ENCODE peak calls at places on chromosomes 13 and 19, in seven cellular contexts. One of them, this sample, is unnamed. For H3K36me3, the result is how much of the 10 kb centered on the place peaks cover.

GRCh38 chr19:36136975-36137686 is 2.7 kb upstream of the CAPNS1 start:
- DNase-seq in CD8-positive, alpha-beta T cell: no peak
- DNase-seq in MM.1S: peak
- DNase-seq in endothelial cell of umbilical vein: peak
- DNase-seq in CD4-positive, CD25-positive, alpha-beta regulatory T cell: peak
- DNase-seq in bronchial epithelial cell: peak
- DNase-seq in tibial nerve: no peak
- DNase-seq in this sample: peak

GRCh38 chr19:13959962-13960862 is 7.9 kb downstream of the DCAF15 start:
- DNase-seq in tibial nerve: no peak
- DNase-seq in MM.1S: no peak
- DNase-seq in CD4-positive, CD25-positive, alpha-beta regulatory T cell: no peak
- DNase-seq in endothelial cell of umbilical vein: no peak
- DNase-seq in CD8-positive, alpha-beta T cell: no peak
- DNase-seq in bronchial epithelial cell: no peak
- DNase-seq in this sample: no peak

GRCh38 chr19:47275866-47276461 is 1.3 kb downstream of the INAFM1 start:
- DNase-seq in MM.1S: no peak
- DNase-seq in bronchial epithelial cell: no peak
- DNase-seq in CD8-positive, alpha-beta T cell: no peak
- DNase-seq in endothelial cell of umbilical vein: no peak
- DNase-seq in CD4-positive, CD25-positive, alpha-beta regulatory T cell: no peak
- DNase-seq in tibial nerve: no peak
- DNase-seq in this sample: peak

GRCh38 chr13:100363351-100363750 is 225.2 kb downstream of the GGACT start:
- DNase-seq in CD4-positive, CD25-positive, alpha-beta regulatory T cell: no peak
- DNase-seq in endothelial cell of umbilical vein: peak
- DNase-seq in MM.1S: no peak
- DNase-seq in bronchial epithelial cell: no peak
- DNase-seq in CD8-positive, alpha-beta T cell: no peak
- DNase-seq in tibial nerve: no peak
- DNase-seq in this sample: peak

GRCh38 chr13:85896516-85897450 is 97.6 kb upstream of the SLITRK6 start:
- DNase-seq in endothelial cell of umbilical vein: no peak
- DNase-seq in CD4-positive, CD25-positive, alpha-beta regulatory T cell: no peak
- DNase-seq in CD8-positive, alpha-beta T cell: no peak
- DNase-seq in bronchial epithelial cell: peak
- DNase-seq in MM.1S: no peak
- DNase-seq in tibial nerve: no peak
- DNase-seq in this sample: no peak

GRCh38 chr19:46603752-46604241 is 2.7 kb downstream of the CALM3 start:
- DNase-seq in bronchial epithelial cell: no peak
- DNase-seq in MM.1S: no peak
- DNase-seq in CD4-positive, CD25-positive, alpha-beta regulatory T cell: no peak
- DNase-seq in tibial nerve: no peak
- DNase-seq in endothelial cell of umbilical vein: no peak
- DNase-seq in CD8-positive, alpha-beta T cell: no peak
- DNase-seq in this sample: no peak

GRCh38 chr19:47430041-47430802 is 10.9 kb upstream of the MEIS3 start:
- DNase-seq in bronchial epithelial cell: peak
- DNase-seq in endothelial cell of umbilical vein: peak
- DNase-seq in CD8-positive, alpha-beta T cell: no peak
- DNase-seq in tibial nerve: peak
- DNase-seq in CD4-positive, CD25-positive, alpha-beta regulatory T cell: peak
- DNase-seq in MM.1S: no peak
- DNase-seq in this sample: no peak

GRCh38 chr13:44103721-44104490 is 224.2 kb downstream of the LACC1 start:
- DNase-seq in CD8-positive, alpha-beta T cell: no peak
- DNase-seq in CD4-positive, CD25-positive, alpha-beta regulatory T cell: no peak
- DNase-seq in MM.1S: no peak
- DNase-seq in endothelial cell of umbilical vein: no peak
- DNase-seq in bronchial epithelial cell: peak
- DNase-seq in tibial nerve: no peak
- DNase-seq in this sample: no peak

GRCh38 chr19:42255766-42256750 is 1.1 kb upstream of the ERF start:
- DNase-seq in CD8-positive, alpha-beta T cell: no peak
- DNase-seq in tibial nerve: no peak
- DNase-seq in bronchial epithelial cell: no peak
- DNase-seq in CD4-positive, CD25-positive, alpha-beta regulatory T cell: no peak
- DNase-seq in MM.1S: peak
- DNase-seq in endothelial cell of umbilical vein: peak
- DNase-seq in this sample: peak

GRCh38 chr13:44181938-44182337 is 191.7 kb upstream of the SERP2 start:
- DNase-seq in CD4-positive, CD25-positive, alpha-beta regulatory T cell: no peak
- DNase-seq in CD8-positive, alpha-beta T cell: no peak
- DNase-seq in tibial nerve: no peak
- DNase-seq in MM.1S: no peak
- DNase-seq in bronchial epithelial cell: peak
- DNase-seq in endothelial cell of umbilical vein: no peak
- DNase-seq in this sample: no peak

GRCh38 chr19:48443262-48443661 is 2.5 kb upstream of the GRWD1 start:
- DNase-seq in CD4-positive, CD25-positive, alpha-beta regulatory T cell: no peak
- DNase-seq in bronchial epithelial cell: no peak
- DNase-seq in endothelial cell of umbilical vein: no peak
- DNase-seq in tibial nerve: no peak
- DNase-seq in MM.1S: no peak
- DNase-seq in CD8-positive, alpha-beta T cell: no peak
- DNase-seq in this sample: no peak

GRCh38 chr13:32852568-32852967 is 163.7 kb upstream of the KL start:
- DNase-seq in bronchial epithelial cell: peak
- DNase-seq in endothelial cell of umbilical vein: no peak
- DNase-seq in CD4-positive, CD25-positive, alpha-beta regulatory T cell: no peak
- DNase-seq in CD8-positive, alpha-beta T cell: no peak
- DNase-seq in MM.1S: no peak
- DNase-seq in tibial nerve: no peak
- DNase-seq in this sample: no peak

GRCh38 chr19:45440873-45441654 is 17.3 kb upstream of the ERCC1 start:
- DNase-seq in CD8-positive, alpha-beta T cell: no peak
- DNase-seq in bronchial epithelial cell: no peak
- DNase-seq in tibial nerve: no peak
- DNase-seq in CD4-positive, CD25-positive, alpha-beta regulatory T cell: no peak
- DNase-seq in MM.1S: no peak
- DNase-seq in endothelial cell of umbilical vein: no peak
- DNase-seq in this sample: no peak

GRCh38 chr13:49086711-49087110 is 111.0 kb downstream of the FNDC3A start:
- DNase-seq in MM.1S: no peak
- DNase-seq in bronchial epithelial cell: peak
- DNase-seq in CD8-positive, alpha-beta T cell: no peak
- DNase-seq in tibial nerve: no peak
- DNase-seq in endothelial cell of umbilical vein: peak
- DNase-seq in CD4-positive, CD25-positive, alpha-beta regulatory T cell: no peak
- DNase-seq in this sample: no peak

GRCh38 chr13:114258589-114258988 is 22.8 kb upstream of the UPF3A start:
- DNase-seq in endothelial cell of umbilical vein: no peak
- DNase-seq in bronchial epithelial cell: no peak
- DNase-seq in MM.1S: no peak
- DNase-seq in CD8-positive, alpha-beta T cell: no peak
- DNase-seq in CD4-positive, CD25-positive, alpha-beta regulatory T cell: no peak
- DNase-seq in tibial nerve: no peak
- DNase-seq in this sample: no peak

GRCh38 chr13:27027086-27027667 is 144.4 kb downstream of the USP12 start:
- DNase-seq in MM.1S: no peak
- DNase-seq in CD4-positive, CD25-positive, alpha-beta regulatory T cell: no peak
- DNase-seq in bronchial epithelial cell: no peak
- DNase-seq in CD8-positive, alpha-beta T cell: no peak
- DNase-seq in tibial nerve: no peak
- DNase-seq in endothelial cell of umbilical vein: no peak
- DNase-seq in this sample: no peak

GRCh38 chr13:21055511-21056045 is 5.8 kb downstream of the LATS2 start:
- DNase-seq in MM.1S: no peak
- DNase-seq in CD8-positive, alpha-beta T cell: no peak
- DNase-seq in tibial nerve: no peak
- DNase-seq in CD4-positive, CD25-positive, alpha-beta regulatory T cell: no peak
- DNase-seq in bronchial epithelial cell: no peak
- DNase-seq in endothelial cell of umbilical vein: no peak
- DNase-seq in this sample: no peak

GRCh38 chr13:34085199-34085598 is 267.2 kb downstream of the RFC3 start:
- DNase-seq in tibial nerve: no peak
- DNase-seq in endothelial cell of umbilical vein: no peak
- DNase-seq in CD8-positive, alpha-beta T cell: no peak
- DNase-seq in bronchial epithelial cell: no peak
- DNase-seq in MM.1S: no peak
- DNase-seq in CD4-positive, CD25-positive, alpha-beta regulatory T cell: no peak
- DNase-seq in this sample: no peak

GRCh38 chr19:49475995-49476880 is 2.2 kb downstream of the FLT3LG start:
- DNase-seq in CD4-positive, CD25-positive, alpha-beta regulatory T cell: peak
- DNase-seq in MM.1S: no peak
- DNase-seq in bronchial epithelial cell: no peak
- DNase-seq in endothelial cell of umbilical vein: peak
- DNase-seq in tibial nerve: no peak
- DNase-seq in CD8-positive, alpha-beta T cell: no peak
- DNase-seq in this sample: no peak

GRCh38 chr13:98807774-98808173 is 55.3 kb upstream of the SLC15A1 start:
- DNase-seq in tibial nerve: no peak
- DNase-seq in endothelial cell of umbilical vein: no peak
- DNase-seq in CD4-positive, CD25-positive, alpha-beta regulatory T cell: no peak
- DNase-seq in bronchial epithelial cell: no peak
- DNase-seq in MM.1S: no peak
- DNase-seq in CD8-positive, alpha-beta T cell: no peak
- DNase-seq in this sample: peak

DNA sequence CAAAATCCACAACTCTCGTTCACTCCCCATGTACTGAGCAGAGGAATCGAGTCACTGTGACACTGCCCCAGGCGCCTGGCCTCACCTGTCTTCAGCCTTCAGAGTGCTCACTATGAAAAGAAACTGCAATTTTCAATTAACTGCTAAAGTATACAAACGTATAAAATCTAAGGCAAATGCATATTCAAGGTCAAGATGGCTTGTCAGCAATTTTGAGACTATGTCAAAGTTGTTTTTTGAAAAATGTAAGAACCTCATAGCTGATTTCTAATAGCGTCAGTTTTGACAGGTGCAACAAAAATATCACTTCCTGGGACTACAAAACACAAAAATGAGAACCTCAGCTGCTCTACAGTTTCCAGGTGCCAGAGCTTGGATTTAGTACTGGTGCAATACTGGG is 31.4 kb downstream of the TUBGCP3 start:
- DNase-seq in tibial nerve: no peak
- DNase-seq in endothelial cell of umbilical vein: no peak
- DNase-seq in CD8-positive, alpha-beta T cell: no peak
- DNase-seq in bronchial epithelial cell: no peak
- DNase-seq in CD4-positive, CD25-positive, alpha-beta regulatory T cell: no peak
- DNase-seq in MM.1S: no peak
- DNase-seq in this sample: no peak
- H3K36me3 ChIP-seq in tibial nerve: under half
- H3K36me3 ChIP-seq in endothelial cell of umbilical vein: under half
- H3K36me3 ChIP-seq in CD8-positive, alpha-beta T cell: half or more
- H3K36me3 ChIP-seq in bronchial epithelial cell: under half
- H3K36me3 ChIP-seq in CD4-positive, CD25-positive, alpha-beta regulatory T cell: half or more
- H3K36me3 ChIP-seq in MM.1S: under half
- H3K36me3 ChIP-seq in this sample: half or more

GRCh38 chr13:106560791-106561190 is 7.1 kb downstream of the ARGLU1 start:
- DNase-seq in MM.1S: no peak
- DNase-seq in tibial nerve: no peak
- DNase-seq in CD8-positive, alpha-beta T cell: no peak
- DNase-seq in bronchial epithelial cell: no peak
- DNase-seq in CD4-positive, CD25-positive, alpha-beta regulatory T cell: no peak
- DNase-seq in endothelial cell of umbilical vein: no peak
- DNase-seq in this sample: no peak
- H3K36me3 ChIP-seq in MM.1S: under half
- H3K36me3 ChIP-seq in tibial nerve: under half
- H3K36me3 ChIP-seq in CD8-positive, alpha-beta T cell: under half
- H3K36me3 ChIP-seq in bronchial epithelial cell: under half
- H3K36me3 ChIP-seq in CD4-positive, CD25-positive, alpha-beta regulatory T cell: under half
- H3K36me3 ChIP-seq in endothelial cell of umbilical vein: under half
- H3K36me3 ChIP-seq in this sample: half or more

GRCh38 chr19:3518231-3518630 is 12.1 kb downstream of the FZR1 start:
- DNase-seq in MM.1S: no peak
- DNase-seq in tibial nerve: no peak
- DNase-seq in bronchial epithelial cell: no peak
- DNase-seq in endothelial cell of umbilical vein: no peak
- DNase-seq in CD4-positive, CD25-positive, alpha-beta regulatory T cell: no peak
- DNase-seq in CD8-positive, alpha-beta T cell: no peak
- DNase-seq in this sample: no peak

GRCh38 chr19:3519126-3519525 is 13.0 kb downstream of the FZR1 start:
- DNase-seq in MM.1S: no peak
- DNase-seq in CD8-positive, alpha-beta T cell: no peak
- DNase-seq in bronchial epithelial cell: no peak
- DNase-seq in tibial nerve: no peak
- DNase-seq in endothelial cell of umbilical vein: no peak
- DNase-seq in CD4-positive, CD25-positive, alpha-beta regulatory T cell: no peak
- DNase-seq in this sample: no peak

GRCh38 chr19:3521104-3521445 is 15.0 kb downstream of the FZR1 start:
- DNase-seq in MM.1S: no peak
- DNase-seq in endothelial cell of umbilical vein: no peak
- DNase-seq in CD8-positive, alpha-beta T cell: no peak
- DNase-seq in bronchial epithelial cell: no peak
- DNase-seq in CD4-positive, CD25-positive, alpha-beta regulatory T cell: no peak
- DNase-seq in tibial nerve: no peak
- DNase-seq in this sample: no peak

GRCh38 chr19:3518669-3519068 is 12.6 kb downstream of the FZR1 start:
- DNase-seq in endothelial cell of umbilical vein: no peak
- DNase-seq in bronchial epithelial cell: no peak
- DNase-seq in CD4-positive, CD25-positive, alpha-beta regulatory T cell: no peak
- DNase-seq in CD8-positive, alpha-beta T cell: no peak
- DNase-seq in tibial nerve: no peak
- DNase-seq in MM.1S: no peak
- DNase-seq in this sample: no peak

DNA sequence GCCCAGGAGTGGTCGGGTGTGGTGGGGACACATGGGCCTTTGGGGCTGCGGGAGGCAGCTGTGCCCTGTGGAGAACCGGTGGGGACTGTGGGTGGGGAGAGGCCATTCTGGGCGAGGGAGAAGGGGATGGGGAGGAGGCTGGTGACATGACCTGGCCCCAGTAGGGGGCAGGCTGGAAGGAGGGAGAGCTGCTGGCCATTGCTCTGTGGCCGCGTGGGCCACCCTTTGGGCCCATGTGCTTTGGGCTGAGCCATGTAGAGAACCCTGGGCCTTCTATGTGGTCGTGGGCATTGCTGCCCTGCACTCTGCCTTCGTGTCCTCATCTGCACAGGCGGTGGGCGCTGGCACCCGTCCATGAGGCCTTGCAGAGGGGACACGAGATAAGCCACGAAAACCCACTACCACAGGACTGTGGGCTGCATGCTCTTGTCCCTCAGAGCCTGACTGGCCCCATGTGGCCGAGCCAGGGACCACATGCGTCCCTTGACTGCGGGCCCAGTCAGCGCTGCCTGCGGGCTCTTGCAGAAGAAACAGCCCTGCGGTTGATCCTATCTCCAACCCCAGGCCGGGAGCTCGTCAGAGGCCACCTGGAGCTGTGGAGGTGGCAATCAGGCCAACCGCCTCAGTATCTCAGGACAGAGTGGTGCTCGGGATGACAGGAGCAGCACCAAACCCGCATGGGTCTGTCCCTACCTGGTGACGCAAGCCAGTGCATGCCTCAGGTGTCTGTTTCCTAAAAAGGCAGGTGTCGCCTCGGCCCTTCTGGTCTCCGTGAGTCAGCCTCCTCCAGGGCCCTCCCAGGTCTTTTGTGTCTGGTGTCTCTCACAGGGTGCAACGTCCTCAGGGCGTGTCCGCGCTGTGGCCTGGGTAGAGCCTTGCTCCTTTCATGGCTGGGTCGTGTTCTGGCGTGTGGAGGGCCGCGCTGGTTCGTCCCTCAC is 14.3 kb downstream of the FZR1 start:
- DNase-seq in CD8-positive, alpha-beta T cell: no peak
- DNase-seq in MM.1S: no peak
- DNase-seq in bronchial epithelial cell: peak
- DNase-seq in CD4-positive, CD25-positive, alpha-beta regulatory T cell: no peak
- DNase-seq in tibial nerve: no peak
- DNase-seq in endothelial cell of umbilical vein: no peak
- DNase-seq in this sample: no peak
- H3K36me3 ChIP-seq in CD8-positive, alpha-beta T cell: under half
- H3K36me3 ChIP-seq in MM.1S: under half
- H3K36me3 ChIP-seq in bronchial epithelial cell: under half
- H3K36me3 ChIP-seq in CD4-positive, CD25-positive, alpha-beta regulatory T cell: under half
- H3K36me3 ChIP-seq in tibial nerve: under half
- H3K36me3 ChIP-seq in endothelial cell of umbilical vein: under half
- H3K36me3 ChIP-seq in this sample: half or more

GRCh38 chr19:12527034-12527836 is 24.0 kb downstream of the ZNF564 start:
- DNase-seq in bronchial epithelial cell: peak
- DNase-seq in CD4-positive, CD25-positive, alpha-beta regulatory T cell: peak
- DNase-seq in MM.1S: no peak
- DNase-seq in endothelial cell of umbilical vein: peak
- DNase-seq in CD8-positive, alpha-beta T cell: no peak
- DNase-seq in tibial nerve: no peak
- DNase-seq in this sample: no peak
- H3K36me3 ChIP-seq in bronchial epithelial cell: under half
- H3K36me3 ChIP-seq in CD4-positive, CD25-positive, alpha-beta regulatory T cell: half or more
- H3K36me3 ChIP-seq in MM.1S: under half
- H3K36me3 ChIP-seq in endothelial cell of umbilical vein: under half
- H3K36me3 ChIP-seq in CD8-positive, alpha-beta T cell: under half
- H3K36me3 ChIP-seq in tibial nerve: half or more
- H3K36me3 ChIP-seq in this sample: half or more